ENCODE peak calls at places on chromosomes 6 and 20, in four cellular contexts. V is ELR, D is prostate gland, H is fibroblast of the conjunctiva. S is an unnamed sample.

GRCh38 chr6:10968776-10969175 is 75.3 kb downstream of the ELOVL2 start:
- DNase-seq in V (peak; percentile 56), D (no peak), H (no peak), S (no peak)

GRCh38 chr20:41222703-41223102 is 85.4 kb downstream of the PLCG1 start:
- DNase-seq in V (no peak), D (no peak), H (no peak), S (no peak)

GRCh38 chr20:21517566-21518277 is 3.9 kb upstream of the NKX2-2 start:
- DNase-seq in V (no peak), D (no peak), H (no peak), S (no peak)

GRCh38 chr6:158431560-158431959 is 119.3 kb downstream of the TULP4 start:
- DNase-seq in V (no peak), D (no peak), H (no peak), S (no peak)

GRCh38 chr6:143743256-143744166 is 65.7 kb downstream of the PHACTR2 start:
- DNase-seq in V (no peak), D (peak; percentile 46), H (no peak), S (no peak)

GRCh38 chr6:56593801-56594318 is 48.8 kb downstream of the DST start:
- DNase-seq in V (no peak), D (no peak), H (no peak), S (no peak)

GRCh38 chr6:84103029-84103428 is 69.5 kb downstream of the MRAP2 start:
- DNase-seq in V (peak; percentile 4), D (no peak), H (peak; percentile 51), S (no peak)

GRCh38 chr6:34926655-34927054 is 37.6 kb downstream of the ANKS1A start:
- DNase-seq in V (peak; percentile 83), D (no peak), H (no peak), S (no peak)

GRCh38 chr6:21739838-21740237 is 146.3 kb downstream of the SOX4 start:
- DNase-seq in V (no peak), D (no peak), H (no peak), S (no peak)

GRCh38 chr20:37375227-37375626 is 29.3 kb downstream of the SRC start:
- DNase-seq in V (no peak), D (no peak), H (no peak), S (no peak)

GRCh38 chr20:5141615-5142014 is 14.8 kb downstream of the CDS2 start:
- DNase-seq in V (no peak), D (no peak), H (no peak), S (no peak)

GRCh38 chr6:144580039-144580438 is 294.9 kb downstream of the UTRN start:
- DNase-seq in V (no peak), D (no peak), H (no peak), S (no peak)

GRCh38 chr20:43983359-43983758 is 68.7 kb downstream of the TOX2 start:
- DNase-seq in V (peak; percentile 32), D (no peak), H (no peak), S (peak; percentile 52)

GRCh38 chr6:90214966-90215365 is 81.7 kb downstream of the BACH2 start:
- DNase-seq in V (no peak), D (no peak), H (no peak), S (no peak)

GRCh38 chr6:14269434-14269833 is 151.9 kb downstream of the CD83 start:
- DNase-seq in V (no peak), D (no peak), H (no peak), S (no peak)